ENCODE peak calls at places on chromosomes 4 and X, in eight cellular contexts. X, S, R, T, W, F, E and C are unnamed samples.

GRCh38 chr4:151315212-151315886 is 10.1 kb downstream of the SH3D19 start:
- DNase-seq in X (no peak), W (no peak), E (no peak), T (no peak), F (no peak), R (no peak), S (no peak), C (no peak)

GRCh38 chr4:7254736-7255487 is 62.6 kb downstream of the SORCS2 start:
- DNase-seq in F (no peak), X (no peak), T (no peak), S (no peak), R (no peak), E (no peak), W (peak), C (peak)

GRCh38 chr4:168264903-168265302 is 53.6 kb downstream of the DDX60 start:
- DNase-seq in S (no peak), F (no peak), R (no peak), X (no peak), T (no peak), W (peak), E (no peak), C (peak)

GRCh38 chr4:36065274-36065871 is 178.9 kb downstream of the ARAP2 start:
- DNase-seq in S (no peak), E (no peak), T (no peak), X (no peak), F (no peak), R (no peak), W (no peak), C (no peak)

GRCh38 chr4:41236508-41236907 is 20.2 kb upstream of the UCHL1 start:
- DNase-seq in E (no peak), S (no peak), X (no peak), R (no peak), T (no peak), F (no peak), W (no peak), C (no peak)

GRCh38 chr4:89156515-89156914 is 45.2 kb downstream of the TIGD2 start:
- DNase-seq in X (no peak), S (no peak), F (no peak), E (no peak), R (no peak), T (no peak), W (no peak), C (no peak)

GRCh38 chr4:187158003-187158402 is 434.3 kb upstream of the FAT1 start:
- DNase-seq in W (peak), T (no peak), X (no peak), S (no peak), R (no peak), F (no peak), E (peak), C (peak)

GRCh38 chr4:184477201-184477999 is 3.0 kb upstream of the IRF2 start:
- DNase-seq in W (peak), S (no peak), T (peak), E (no peak), R (no peak), X (no peak), F (no peak), C (no peak)

GRCh38 chrX:129530410-129530809 is 7.1 kb upstream of the SMARCA1 start:
- DNase-seq in R (no peak), S (no peak), E (no peak), X (no peak), F (no peak), W (no peak), T (no peak), C (no peak)

GRCh38 chr4:54165011-54165410 is 64.1 kb upstream of the PDGFRA start:
- DNase-seq in R (no peak), X (no peak), T (no peak), W (no peak), F (no peak), E (no peak), S (no peak), C (peak)